ENCODE peak calls at places on chromosomes 12 and 14, in nine cellular contexts. H is mucosa of descending colon, F is lower lobe of right lung, B is heart left ventricle, J is GM12878, O is cardiac fibroblast, Y is cardiac muscle cell, R is left lung, K is AG09319. N is an unnamed sample.

GRCh38 chr12:76030378-76031080 is 1.0 kb downstream of the PHLDA1 start:
- DNase-seq in B (peak), J (no peak), H (peak), K (no peak), Y (peak), O (peak), R (peak), F (peak), N (peak)

GRCh38 chr14:100903672-100904185 is at the start of gene RTL1:
- DNase-seq in J (no peak), H (no peak), O (no peak), B (no peak), K (no peak), F (no peak), Y (no peak), R (peak), N (no peak)

GRCh38 chr12:31000751-31001150 is 72.9 kb upstream of the DDX11 start:
- DNase-seq in F (no peak), J (no peak), O (peak), R (peak), Y (no peak), K (no peak), B (no peak), H (no peak), N (no peak)

GRCh38 chr14:95097385-95097784 is 59.9 kb downstream of the DICER1 start:
- DNase-seq in F (no peak), Y (peak), O (peak), B (no peak), J (no peak), K (no peak), R (no peak), H (no peak), N (no peak)

GRCh38 chr14:58077621-58078020 is 74.4 kb downstream of the ARMH4 start:
- DNase-seq in R (no peak), O (peak), H (no peak), J (no peak), F (no peak), Y (peak), K (peak), B (no peak), N (no peak)

GRCh38 chr12:90945070-90945649 is 9.8 kb downstream of the CCER1 start:
- DNase-seq in H (no peak), R (no peak), F (no peak), B (no peak), J (no peak), K (no peak), O (peak), Y (peak), N (peak)

GRCh38 chr12:123952037-123952436 is 20.6 kb downstream of the CCDC92 start:
- DNase-seq in H (no peak), O (peak), J (no peak), R (no peak), B (no peak), K (no peak), Y (no peak), F (no peak), N (no peak)

GRCh38 chr12:47534695-47535094 is 171.1 kb downstream of the RPAP3 start:
- DNase-seq in B (no peak), K (no peak), O (peak), H (no peak), Y (peak), J (no peak), R (no peak), F (no peak), N (peak)

GRCh38 chr12:51893786-51894185 is 5.9 kb downstream of the ANKRD33 start:
- DNase-seq in H (no peak), J (no peak), F (no peak), Y (no peak), B (no peak), R (no peak), O (no peak), K (no peak), N (no peak)

GRCh38 chr12:68899251-68899771 is 33.7 kb downstream of the CPM start:
- DNase-seq in Y (peak), K (peak), H (peak), R (peak), B (no peak), F (peak), O (peak), J (no peak), N (no peak)

GRCh38 chr14:103868242-103868897 is 21.0 kb upstream of the PPP1R13B start:
- DNase-seq in B (no peak), R (no peak), O (no peak), H (peak), J (no peak), Y (no peak), K (no peak), F (no peak), N (no peak)

GRCh38 chr12:105428793-105429192 is 98.3 kb downstream of the C12orf75 start:
- DNase-seq in H (no peak), J (no peak), K (no peak), Y (no peak), F (no peak), O (peak), B (no peak), R (no peak), N (no peak)

GRCh38 chr12:118357327-118358007 is 15.2 kb downstream of the TAOK3 start:
- DNase-seq in F (no peak), R (no peak), B (peak), K (no peak), J (peak), H (no peak), O (peak), Y (peak), N (peak)

GRCh38 chr14:76657404-76657803 is 103.9 kb upstream of the VASH1 start:
- DNase-seq in Y (no peak), R (no peak), B (no peak), H (no peak), J (no peak), F (no peak), K (no peak), O (no peak), N (no peak)

GRCh38 chr14:35337557-35338255 is 45.5 kb downstream of the PSMA6 start:
- DNase-seq in Y (no peak), K (no peak), H (peak), R (peak), F (peak), O (no peak), B (no peak), J (no peak), N (no peak)

GRCh38 chr12:56999456-56999855 is 6.9 kb downstream of the ZBTB39 start:
- DNase-seq in J (no peak), K (no peak), O (no peak), H (no peak), R (no peak), F (no peak), B (no peak), Y (no peak), N (no peak)

DNA sequence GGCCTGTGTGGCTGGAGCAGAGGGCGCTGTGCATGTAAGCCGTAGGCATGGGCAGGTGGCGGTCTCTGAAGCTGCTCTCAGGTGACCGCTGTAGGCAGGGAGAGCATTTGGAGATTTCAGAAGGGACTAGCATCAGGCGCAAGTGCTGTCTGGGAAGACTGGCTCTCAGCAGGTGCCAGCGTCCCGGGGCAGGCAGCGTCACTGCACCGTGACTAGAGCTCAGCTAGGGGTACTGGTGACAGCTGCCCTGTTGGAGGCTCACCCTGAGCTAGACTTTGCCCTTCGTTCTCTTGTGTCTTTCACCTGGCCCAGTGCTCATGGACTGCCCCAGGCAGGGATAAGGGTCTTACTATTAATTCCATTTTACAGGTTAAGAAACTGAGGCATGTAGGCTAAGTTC is 78.9 kb downstream of the DDX51 start:
- DNase-seq in H (no peak), O (no peak), K (no peak), R (no peak), Y (no peak), J (no peak), F (no peak), B (no peak), N (no peak)
- TF ChIP-seq CTCF in H (no peak), O (no peak), K (no peak), R (no peak), Y (no peak), J (no peak), F (no peak), B (no peak), N (no peak)

GRCh38 chr12:74747305-74747704 is 209.7 kb downstream of the ATXN7L3B start:
- DNase-seq in H (no peak), F (no peak), O (no peak), K (no peak), B (no peak), J (no peak), Y (no peak), R (no peak), N (peak)
- TF ChIP-seq CTCF in H (no peak), F (no peak), O (no peak), K (no peak), B (no peak), J (no peak), Y (no peak), R (no peak), N (no peak)

GRCh38 chr14:73231874-73232851 is 5.1 kb upstream of the PAPLN start:
- DNase-seq in Y (peak), F (peak), K (no peak), O (no peak), B (no peak), J (no peak), H (no peak), R (no peak), N (peak)
- TF ChIP-seq CTCF in Y (peak), F (peak), K (no peak), O (peak), B (no peak), J (peak), H (no peak), R (no peak), N (no peak)

GRCh38 chr12:16681196-16681595 is 75.2 kb upstream of the LMO3 start:
- DNase-seq in J (no peak), O (no peak), Y (no peak), F (no peak), R (no peak), H (no peak), B (no peak), K (no peak), N (no peak)

GRCh38 chr12:16685107-16685506 is 79.1 kb upstream of the LMO3 start:
- DNase-seq in H (no peak), K (no peak), B (no peak), F (no peak), Y (peak), J (no peak), O (peak), R (no peak), N (no peak)
- TF ChIP-seq CTCF in H (no peak), K (peak), B (no peak), F (peak), Y (peak), J (peak), O (peak), R (no peak), N (no peak)

GRCh38 chr12:113306382-113306781 is 28.5 kb downstream of the SLC8B1 start:
- DNase-seq in H (no peak), F (no peak), R (no peak), K (no peak), J (no peak), O (no peak), B (no peak), Y (no peak), N (no peak)

GRCh38 chr12:113315358-113315757 is 19.6 kb downstream of the SLC8B1 start:
- DNase-seq in J (no peak), F (no peak), O (no peak), R (no peak), B (no peak), H (no peak), K (no peak), Y (no peak), N (no peak)

GRCh38 chr12:113314121-113314529 is 20.8 kb downstream of the SLC8B1 start:
- DNase-seq in R (no peak), J (no peak), F (no peak), H (no peak), Y (peak), O (no peak), B (no peak), K (no peak), N (no peak)

GRCh38 chr12:113305281-113305856 is 29.5 kb downstream of the SLC8B1 start:
- DNase-seq in B (no peak), H (no peak), O (no peak), F (no peak), K (no peak), R (no peak), J (no peak), Y (no peak), N (no peak)

GRCh38 chr12:113310489-113310888 is 24.4 kb downstream of the SLC8B1 start:
- DNase-seq in B (no peak), Y (no peak), J (no peak), R (no peak), O (no peak), H (no peak), K (no peak), F (no peak), N (peak)
- TF ChIP-seq CTCF in B (no peak), Y (peak), J (no peak), R (no peak), O (no peak), H (no peak), K (no peak), F (no peak), N (peak)

DNA sequence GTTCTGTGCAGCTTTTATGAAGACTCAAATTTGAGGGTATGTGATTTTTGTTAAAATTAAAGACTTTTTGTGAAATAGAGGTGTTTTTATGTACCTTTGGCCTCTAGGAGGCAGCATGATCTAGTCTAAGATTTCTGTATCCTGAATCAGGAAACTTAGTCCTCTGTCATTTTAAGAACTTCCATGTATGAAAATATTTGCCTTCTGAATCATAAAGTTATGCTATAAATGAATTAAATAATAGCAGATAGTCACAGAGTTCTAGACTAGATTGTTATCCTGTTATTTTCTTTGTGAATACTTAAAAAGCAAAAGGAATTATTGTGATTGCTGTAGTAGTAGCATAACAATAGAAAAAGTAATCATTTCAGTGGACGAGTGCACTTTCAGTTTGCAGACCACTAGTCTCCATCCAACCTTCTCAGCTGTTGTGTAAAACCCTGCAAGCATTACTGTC is 56.3 kb downstream of the FGD4 start:
- DNase-seq in F (no peak), K (peak), Y (peak), R (no peak), B (peak), O (peak), H (no peak), J (no peak), N (peak)
- TF ChIP-seq CTCF in F (peak), K (peak), Y (peak), R (peak), B (peak), O (peak), H (peak), J (peak), N (peak)

GRCh38 chr12:72273499-72273837 is 1.3 kb downstream of the TRHDE start:
- DNase-seq in B (no peak), Y (no peak), J (no peak), K (no peak), O (no peak), R (no peak), H (no peak), F (no peak), N (no peak)

GRCh38 chr12:72273851-72274284 is 1.7 kb downstream of the TRHDE start:
- DNase-seq in H (no peak), R (no peak), Y (no peak), O (no peak), K (no peak), B (no peak), J (no peak), F (no peak), N (no peak)

GRCh38 chr12:72271401-72271740 is 799 bp upstream of the TRHDE start:
- DNase-seq in J (no peak), O (peak), R (no peak), K (no peak), Y (peak), H (no peak), F (no peak), B (no peak), N (no peak)

GRCh38 chr12:72271741-72272661 is at the start of gene TRHDE:
- DNase-seq in O (peak), H (no peak), J (no peak), Y (peak), K (no peak), R (peak), B (peak), F (peak), N (no peak)

GRCh38 chr12:72272731-72273498 is 745 bp downstream of the TRHDE start:
- DNase-seq in J (no peak), R (peak), B (peak), F (peak), K (no peak), H (peak), Y (peak), O (no peak), N (no peak)
- TF ChIP-seq CTCF in J (no peak), R (no peak), B (no peak), F (no peak), K (peak), H (no peak), Y (no peak), O (no peak), N (no peak)

GRCh38 chr14:69863083-69863482 is 16.1 kb upstream of the SMOC1 start:
- DNase-seq in J (no peak), F (no peak), R (no peak), Y (no peak), O (no peak), B (no peak), K (no peak), H (no peak), N (no peak)
- TF ChIP-seq CTCF in J (no peak), F (no peak), R (no peak), Y (no peak), O (no peak), B (no peak), K (no peak), H (no peak), N (no peak)

N was measured in NB4.